ENCODE peak calls at places on chromosomes 12 and 14, in four cellular contexts. One of them, this sample, is unnamed.

GRCh38 chr14:82854851-82855250 is 1321.2 kb upstream of the SEL1L start:
- DNase-seq in H1: no peak
- DNase-seq in WTC11: no peak
- DNase-seq in K562: no peak
- DNase-seq in this sample: no peak

GRCh38 chr14:76846331-76847047 is 20.3 kb downstream of the LRRC74A start:
- DNase-seq in H1: no peak
- DNase-seq in WTC11: no peak
- DNase-seq in K562: no peak
- DNase-seq in this sample: no peak

GRCh38 chr14:35565896-35566464 is 32.0 kb downstream of the INSM2 start:
- DNase-seq in H1: no peak
- DNase-seq in WTC11: no peak
- DNase-seq in K562: no peak
- DNase-seq in this sample: no peak

GRCh38 chr14:56002876-56003625 is 115.2 kb upstream of the PELI2 start:
- DNase-seq in H1: no peak
- DNase-seq in WTC11: no peak
- DNase-seq in K562: no peak
- DNase-seq in this sample: no peak

GRCh38 chr12:7628401-7628961 is 37.2 kb downstream of the APOBEC1 start:
- DNase-seq in H1: no peak
- DNase-seq in WTC11: peak; percentile 28
- DNase-seq in K562: no peak
- DNase-seq in this sample: no peak

GRCh38 chr12:119069029-119069731 is 87.8 kb downstream of the SRRM4 start:
- DNase-seq in H1: no peak
- DNase-seq in WTC11: no peak
- DNase-seq in K562: no peak
- DNase-seq in this sample: no peak

GRCh38 chr14:97536421-97536820 is 739.2 kb downstream of the VRK1 start:
- DNase-seq in H1: no peak
- DNase-seq in WTC11: no peak
- DNase-seq in K562: no peak
- DNase-seq in this sample: no peak

GRCh38 chr12:124428136-124428791 is 133.4 kb downstream of the RFLNA start:
- DNase-seq in H1: no peak
- DNase-seq in WTC11: no peak
- DNase-seq in K562: no peak
- DNase-seq in this sample: peak; percentile 91

GRCh38 chr14:69428289-69428998 is 30.0 kb downstream of the SLC39A9 start:
- DNase-seq in H1: no peak
- DNase-seq in WTC11: no peak
- DNase-seq in K562: no peak
- DNase-seq in this sample: no peak

GRCh38 chr14:39080886-39081285 is 22.1 kb downstream of the SEC23A start:
- DNase-seq in H1: no peak
- DNase-seq in WTC11: no peak
- DNase-seq in K562: no peak
- DNase-seq in this sample: no peak

GRCh38 chr14:56532546-56532945 is 47.1 kb upstream of the TMEM260 start:
- DNase-seq in H1: no peak
- DNase-seq in WTC11: no peak
- DNase-seq in K562: no peak
- DNase-seq in this sample: no peak

GRCh38 chr14:55267816-55268215 is 3.4 kb upstream of the FBXO34 start:
- DNase-seq in H1: no peak
- DNase-seq in WTC11: no peak
- DNase-seq in K562: no peak
- DNase-seq in this sample: no peak

GRCh38 chr12:104478396-104479140 is 21.8 kb downstream of the CHST11 start:
- DNase-seq in H1: no peak
- DNase-seq in WTC11: no peak
- DNase-seq in K562: peak; percentile 71
- DNase-seq in this sample: no peak

GRCh38 chr12:113697646-113698504 is 226.2 kb upstream of the LHX5 start:
- DNase-seq in H1: peak; percentile 21
- DNase-seq in WTC11: no peak
- DNase-seq in K562: no peak
- DNase-seq in this sample: peak; percentile 59

GRCh38 chr12:106648736-106649135 is 65.9 kb downstream of the RFX4 start:
- DNase-seq in H1: no peak
- DNase-seq in WTC11: no peak
- DNase-seq in K562: no peak
- DNase-seq in this sample: no peak

GRCh38 chr14:71563754-71564153 is 368.5 kb upstream of the RGS6 start:
- DNase-seq in H1: no peak
- DNase-seq in WTC11: no peak
- DNase-seq in K562: no peak
- DNase-seq in this sample: no peak

GRCh38 chr14:34874386-34875030 is 652 bp downstream of the BAZ1A start:
- DNase-seq in H1: no peak
- DNase-seq in WTC11: peak; percentile 63
- DNase-seq in K562: peak; percentile 46
- DNase-seq in this sample: peak; percentile 86

GRCh38 chr12:106801830-106802561 is 27.5 kb downstream of the RIC8B start:
- DNase-seq in H1: no peak
- DNase-seq in WTC11: no peak
- DNase-seq in K562: no peak
- DNase-seq in this sample: no peak

GRCh38 chr12:56366948-56367347 is 4.3 kb upstream of the APOF start:
- DNase-seq in H1: no peak
- DNase-seq in WTC11: no peak
- DNase-seq in K562: no peak
- DNase-seq in this sample: no peak

GRCh38 chr12:106586803-106587684 is 4.2 kb downstream of the RFX4 start:
- DNase-seq in H1: no peak
- DNase-seq in WTC11: peak; percentile 69
- DNase-seq in K562: no peak
- DNase-seq in this sample: peak; percentile 49

GRCh38 chr12:39587247-39587646 is 32.4 kb downstream of the ABCD2 start:
- DNase-seq in H1: no peak
- DNase-seq in WTC11: no peak
- DNase-seq in K562: peak; percentile 18
- DNase-seq in this sample: peak; percentile 5

GRCh38 chr12:122825773-122826724 is 9.2 kb upstream of the HIP1R start:
- DNase-seq in H1: no peak
- DNase-seq in WTC11: no peak
- DNase-seq in K562: peak; percentile 43
- DNase-seq in this sample: peak; percentile 48

GRCh38 chr14:72906879-72907278 is 13.0 kb upstream of the DPF3 start:
- DNase-seq in H1: no peak
- DNase-seq in WTC11: no peak
- DNase-seq in K562: peak; percentile 62
- DNase-seq in this sample: no peak

GRCh38 chr14:100623961-100624360 is 36.7 kb upstream of the BEGAIN start:
- DNase-seq in H1: no peak
- DNase-seq in WTC11: no peak
- DNase-seq in K562: no peak
- DNase-seq in this sample: no peak

GRCh38 chr12:68331500-68331868 is 678 bp downstream of the MDM1 start:
- DNase-seq in H1: no peak
- DNase-seq in WTC11: no peak
- DNase-seq in K562: peak; percentile 55
- DNase-seq in this sample: no peak

GRCh38 chr14:25231006-25231405 is 181.1 kb upstream of the STXBP6 start:
- DNase-seq in H1: no peak
- DNase-seq in WTC11: no peak
- DNase-seq in K562: no peak
- DNase-seq in this sample: no peak
- TF ChIP-seq TEAD4 in H1: no peak
- TF ChIP-seq TEAD4 in WTC11: no peak
- TF ChIP-seq TEAD4 in K562: no peak
- TF ChIP-seq TEAD4 in this sample: no peak

GRCh38 chr14:75113932-75114539 is 12.8 kb downstream of the NEK9 start:
- DNase-seq in H1: no peak
- DNase-seq in WTC11: no peak
- DNase-seq in K562: no peak
- DNase-seq in this sample: no peak
- TF ChIP-seq TEAD4 in H1: no peak
- TF ChIP-seq TEAD4 in WTC11: no peak
- TF ChIP-seq TEAD4 in K562: no peak
- TF ChIP-seq TEAD4 in this sample: no peak

DNA sequence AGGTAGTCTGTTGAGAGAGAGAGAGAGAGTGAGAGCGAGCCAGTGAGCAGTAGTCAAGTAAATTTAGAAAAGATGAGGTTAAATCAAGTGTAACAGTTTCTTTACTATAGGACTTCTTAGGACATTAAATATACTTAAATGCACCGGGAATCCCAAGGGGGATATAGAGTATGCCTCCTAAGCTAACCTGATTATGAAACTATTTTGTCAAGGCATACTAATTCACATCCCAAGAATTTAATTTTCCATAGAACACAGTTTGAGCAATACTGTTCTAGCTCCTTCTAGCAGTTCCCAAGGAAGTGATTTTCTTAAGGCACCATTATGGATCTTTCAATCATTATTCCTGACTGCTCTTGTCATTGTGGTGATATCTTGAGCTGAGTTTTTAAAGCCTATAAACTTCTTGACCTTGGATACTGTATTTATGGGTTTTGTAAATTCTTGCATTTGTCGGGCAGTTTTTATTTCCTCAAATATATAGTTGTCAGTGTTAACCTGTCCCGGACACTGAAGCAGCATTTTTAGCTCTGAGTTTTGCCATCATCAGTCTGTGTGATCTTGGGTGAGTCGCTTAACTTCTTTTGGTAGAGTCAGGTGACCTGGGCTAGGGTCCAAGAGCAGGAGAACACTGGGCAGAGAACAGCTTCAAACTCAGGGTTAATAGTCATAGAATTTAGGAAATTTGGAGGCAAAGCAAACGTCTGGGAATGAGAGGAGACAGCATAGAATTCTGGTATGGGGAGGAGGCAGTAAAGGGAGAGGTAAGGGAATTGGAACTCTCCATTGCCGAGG is 196.5 kb upstream of the FRMD6 start:
- DNase-seq in H1: no peak
- DNase-seq in WTC11: no peak
- DNase-seq in K562: no peak
- DNase-seq in this sample: no peak
- TF ChIP-seq TEAD4 in H1: no peak
- TF ChIP-seq TEAD4 in WTC11: no peak
- TF ChIP-seq TEAD4 in K562: no peak
- TF ChIP-seq TEAD4 in this sample: no peak

GRCh38 chr12:27822076-27822712 is 42.2 kb upstream of the MANSC4 start:
- DNase-seq in H1: no peak
- DNase-seq in WTC11: no peak
- DNase-seq in K562: peak; percentile 60
- DNase-seq in this sample: no peak
- TF ChIP-seq TEAD4 in H1: no peak
- TF ChIP-seq TEAD4 in WTC11: no peak
- TF ChIP-seq TEAD4 in K562: no peak
- TF ChIP-seq TEAD4 in this sample: no peak

GRCh38 chr14:61342486-61342885 is 21.1 kb downstream of the PRKCH start:
- DNase-seq in H1: no peak
- DNase-seq in WTC11: no peak
- DNase-seq in K562: no peak
- DNase-seq in this sample: no peak
- TF ChIP-seq TEAD4 in H1: no peak
- TF ChIP-seq TEAD4 in WTC11: no peak
- TF ChIP-seq TEAD4 in K562: no peak
- TF ChIP-seq TEAD4 in this sample: no peak

DNA sequence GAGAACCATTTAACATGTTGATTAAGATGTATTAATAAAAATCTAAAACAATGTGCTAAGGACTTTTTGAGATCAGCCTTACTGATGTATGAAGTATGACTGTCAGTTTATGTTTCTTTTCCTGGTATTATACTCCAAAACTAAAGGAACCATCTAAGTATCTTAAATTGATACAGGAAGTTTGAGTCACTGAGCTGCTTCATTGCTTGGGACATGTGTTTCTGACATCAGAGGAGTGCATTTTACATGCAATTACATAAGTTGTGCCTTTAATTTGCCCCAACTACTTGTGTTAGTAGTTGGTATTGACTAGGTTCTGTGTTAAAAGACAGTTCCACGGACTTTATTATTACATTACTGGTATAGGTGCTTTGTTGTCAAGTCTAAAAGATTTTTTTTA is 50.9 kb downstream of the PROX2 start:
- DNase-seq in H1: no peak
- DNase-seq in WTC11: no peak
- DNase-seq in K562: no peak
- DNase-seq in this sample: no peak
- TF ChIP-seq TEAD4 in H1: no peak
- TF ChIP-seq TEAD4 in WTC11: no peak
- TF ChIP-seq TEAD4 in K562: no peak
- TF ChIP-seq TEAD4 in this sample: no peak